ENCODE peak calls at places on chromosomes 3 and 15, in nine cellular contexts. Y is fibroblast of lung, B is gastrocnemius medialis, E is NT2/D1, U is IMR-90, W is aorta, M is AG04450, Z is Peyer's patch, F is sigmoid colon. D is an unnamed sample.
A peak's percentile ranks its signal among the peaks of the same experiment; 100 is the strongest.

GRCh38 chr3:21509706-21510105 is 241.3 kb downstream of the ZNF385D start:
- DNase-seq in Y (peak; percentile 39), B (no peak), E (no peak), U (no peak), W (no peak), M (no peak), Z (no peak), F (no peak), D (no peak)

GRCh38 chr3:18098960-18099587 is 326.1 kb downstream of the SATB1 start:
- DNase-seq in Y (peak; percentile 75), B (no peak), E (peak; percentile 75), U (peak; percentile 85), W (no peak), M (peak; percentile 18), Z (no peak), F (no peak), D (no peak)

GRCh38 chr3:46932455-46933225 is 43.9 kb downstream of the CCDC12 start:
- DNase-seq in Y (no peak), B (peak; percentile 23), E (no peak), U (no peak), W (no peak), M (no peak), Z (no peak), F (peak; percentile 61), D (peak; percentile 52)

GRCh38 chr3:150359381-150359780 is 48.7 kb upstream of the TSC22D2 start:
- DNase-seq in Y (no peak), B (no peak), E (no peak), U (no peak), W (no peak), M (no peak), Z (no peak), F (no peak), D (no peak)

GRCh38 chr3:122679467-122680291 is 960 bp upstream of the PARP14 start:
- DNase-seq in Y (no peak), B (peak; percentile 22), E (no peak), U (peak; percentile 27), W (peak; percentile 56), M (no peak), Z (peak; percentile 46), F (peak; percentile 70), D (peak; percentile 37)

GRCh38 chr3:46368569-46368968 is 2.2 kb upstream of the CCR5 start:
- DNase-seq in Y (no peak), B (peak; percentile 35), E (peak; percentile 63), U (no peak), W (peak; percentile 88), M (no peak), Z (peak; percentile 74), F (peak; percentile 80), D (peak; percentile 71)

GRCh38 chr3:187750041-187750512 is 4.8 kb upstream of the BCL6 start:
- DNase-seq in Y (peak; percentile 61), B (peak; percentile 83), E (no peak), U (peak; percentile 42), W (no peak), M (no peak), Z (peak; percentile 33), F (peak; percentile 78), D (no peak)

GRCh38 chr15:44435893-44436667 is 8.7 kb downstream of the CTDSPL2 start:
- DNase-seq in Y (peak; percentile 4), B (no peak), E (no peak), U (peak; percentile 43), W (no peak), M (no peak), Z (no peak), F (no peak), D (no peak)

GRCh38 chr3:156448300-156448699 is 106.6 kb downstream of the SSR3 start:
- DNase-seq in Y (peak; percentile 50), B (no peak), E (peak; percentile 20), U (peak; percentile 47), W (no peak), M (no peak), Z (peak; percentile 31), F (no peak), D (no peak)

GRCh38 chr3:50573566-50574279 is 4.4 kb downstream of the HEMK1 start:
- DNase-seq in Y (no peak), B (no peak), E (no peak), U (no peak), W (no peak), M (no peak), Z (no peak), F (no peak), D (no peak)

GRCh38 chr3:136893848-136894443 is 31.9 kb downstream of the NCK1 start:
- DNase-seq in Y (peak; percentile 39), B (no peak), E (peak; percentile 5), U (peak; percentile 92), W (no peak), M (peak; percentile 67), Z (no peak), F (no peak), D (no peak)

DNA sequence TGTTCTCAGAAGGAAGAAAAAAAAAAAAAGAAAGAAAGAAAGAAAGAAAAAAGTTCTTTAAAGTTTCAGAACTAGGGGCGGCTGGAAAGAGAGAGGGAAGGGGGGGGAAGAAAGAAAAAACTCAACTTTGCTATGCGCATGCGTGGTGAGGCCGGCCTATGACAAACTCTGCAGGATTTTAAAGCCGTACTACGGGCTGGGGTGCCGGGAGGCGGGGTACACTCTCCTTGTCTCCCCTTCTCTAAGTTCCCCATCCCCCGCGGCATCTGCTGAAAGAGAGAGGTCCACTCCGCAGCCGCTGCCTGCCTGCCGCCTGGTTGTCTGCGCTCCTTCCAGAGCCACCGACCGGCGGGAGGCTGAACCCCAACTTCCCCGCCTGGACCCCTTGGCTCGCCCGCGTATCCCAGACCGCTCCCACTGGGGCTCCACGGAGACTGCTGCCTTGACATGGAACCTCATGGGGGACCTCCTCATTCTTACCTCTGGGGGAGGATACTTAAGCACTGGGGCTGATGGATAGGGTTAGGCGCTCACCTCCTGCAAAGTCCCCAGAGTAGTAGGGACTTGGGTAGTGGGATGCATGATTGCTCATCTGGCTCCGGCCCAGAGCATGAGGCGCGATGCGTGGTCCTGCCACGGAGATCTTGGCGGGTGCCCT is 1.4 kb upstream of the WNT5A start:
- DNase-seq in Y (peak; percentile 84), B (peak; percentile 54), E (no peak), U (peak; percentile 89), W (peak; percentile 66), M (peak; percentile 81), Z (no peak), F (peak; percentile 89), D (no peak)
- H3K4me3 ChIP-seq in Y (peak overlapping the region; percentile 81), B (peak overlapping the region; percentile 82), E (peak overlapping the region; percentile 84), U (peak overlapping the region; percentile 89), W (peak overlapping the region; percentile 24), M (peak overlapping the region; percentile 98), Z (peak overlapping the region; percentile 69), F (peak overlapping the region; percentile 80), D (peak overlapping the region; percentile 71)

DNA sequence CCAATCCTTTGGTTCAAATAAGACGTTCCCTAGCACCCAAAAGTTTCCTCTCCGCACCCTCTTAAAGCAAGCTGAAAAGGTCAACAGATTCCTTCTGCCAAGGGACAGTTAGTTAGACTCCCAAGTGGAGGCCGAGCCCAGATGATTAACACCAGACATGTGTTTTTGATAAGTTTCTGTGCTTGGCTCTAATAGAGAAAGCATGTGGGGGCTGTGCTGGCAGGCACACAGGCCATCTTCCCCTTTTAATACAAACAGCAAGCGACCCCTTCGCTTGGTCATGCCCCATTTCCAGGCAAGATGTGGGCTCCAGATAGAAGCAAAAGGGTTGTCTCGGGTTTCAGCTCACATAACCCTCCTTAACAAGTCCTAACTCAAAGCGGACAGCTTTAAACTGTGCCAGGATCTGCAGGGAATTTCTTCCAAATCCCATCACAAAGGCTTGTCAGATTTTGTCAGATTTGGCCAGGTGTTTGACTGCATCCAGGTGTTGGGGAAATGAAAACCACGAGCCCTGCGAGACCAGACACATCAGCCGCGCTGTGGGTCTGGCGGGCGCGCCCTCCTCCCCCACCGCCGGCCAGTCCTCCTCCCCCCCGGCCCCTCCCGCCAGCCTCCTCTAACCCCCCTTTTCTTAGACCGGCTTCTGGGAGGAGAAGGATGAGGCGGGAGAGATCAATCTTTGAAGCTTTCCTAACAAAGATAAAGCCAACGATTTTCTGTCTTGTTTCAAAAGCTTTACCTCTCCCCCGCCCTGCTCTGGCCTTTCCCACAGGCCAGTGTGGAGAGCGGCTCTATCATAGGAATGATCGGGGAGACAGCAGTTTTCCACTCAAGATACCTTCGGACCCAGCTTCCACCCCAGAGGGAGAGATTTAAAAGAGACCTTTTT is 3.4 kb downstream of the HES1 start:
- DNase-seq in Y (no peak), B (no peak), E (peak; percentile 79), U (peak; percentile 76), W (peak; percentile 53), M (no peak), Z (peak; percentile 21), F (peak; percentile 83), D (no peak)
- H3K4me3 ChIP-seq in Y (no peak overlapping the region), B (peak overlapping the region; percentile 3), E (peak overlapping the region; percentile 11), U (no peak overlapping the region), W (no peak overlapping the region), M (no peak overlapping the region), Z (peak overlapping the region; percentile 63), F (peak overlapping the region; percentile 56), D (peak overlapping the region; percentile 67)

GRCh38 chr3:130748981-130749380 is 2.4 kb upstream of the PIK3R4 start:
- DNase-seq in Y (no peak), B (no peak), E (no peak), U (peak; percentile 22), W (no peak), M (no peak), Z (no peak), F (no peak), D (no peak)

GRCh38 chr3:130743354-130743753 is 3.3 kb downstream of the PIK3R4 start:
- DNase-seq in Y (no peak), B (no peak), E (no peak), U (no peak), W (no peak), M (no peak), Z (no peak), F (no peak), D (no peak)

GRCh38 chr3:130746296-130747039 is at the start of gene PIK3R4:
- DNase-seq in Y (peak; percentile 98), B (peak; percentile 91), E (peak; percentile 96), U (peak; percentile 97), W (peak; percentile 95), M (peak; percentile 92), Z (peak; percentile 98), F (peak; percentile 97), D (peak; percentile 96)

GRCh38 chr3:130748520-130748919 is 1.9 kb upstream of the PIK3R4 start:
- DNase-seq in Y (no peak), B (no peak), E (no peak), U (no peak), W (no peak), M (no peak), Z (no peak), F (no peak), D (no peak)
- H3K4me3 ChIP-seq in Y (peak overlapping the region; percentile 70), B (no peak overlapping the region), E (peak overlapping the region; percentile 54), U (no peak overlapping the region), W (no peak overlapping the region), M (no peak overlapping the region), Z (no peak overlapping the region), F (peak overlapping the region; percentile 75), D (no peak overlapping the region)

GRCh38 chr3:146581080-146581601 is 24.0 kb downstream of the PLSCR5 start:
- DNase-seq in Y (no peak), B (no peak), E (no peak), U (no peak), W (no peak), M (no peak), Z (no peak), F (no peak), D (no peak)
- H3K4me3 ChIP-seq in Y (no peak overlapping the region), B (no peak overlapping the region), E (no peak overlapping the region), U (no peak overlapping the region), W (no peak overlapping the region), M (no peak overlapping the region), Z (no peak overlapping the region), F (no peak overlapping the region), D (no peak overlapping the region)

GRCh38 chr15:34214135-34214534 is 4.2 kb upstream of the KATNBL1 start:
- DNase-seq in Y (no peak), B (no peak), E (no peak), U (no peak), W (no peak), M (no peak), Z (no peak), F (no peak), D (no peak)
- H3K4me3 ChIP-seq in Y (no peak overlapping the region), B (no peak overlapping the region), E (no peak overlapping the region), U (no peak overlapping the region), W (no peak overlapping the region), M (no peak overlapping the region), Z (no peak overlapping the region), F (no peak overlapping the region), D (no peak overlapping the region)